ENCODE peak calls at places on chromosomes 7 and 10, in nine cellular contexts. P is heart left ventricle; D is fibroblast of lung; K is A549; U is OCI-LY7; Q is right cardiac atrium; N is cardiac muscle cell; V is CD4-positive, CD25-positive, alpha-beta regulatory T cell; W is Panc1. G is an unnamed sample.

GRCh38 chr10:59625842-59626522 is 83.7 kb downstream of the SLC16A9 start:
- DNase-seq in V (peak; percentile 63), Q (no peak), W (peak; percentile 47), D (peak; percentile 80), N (peak; percentile 75), P (no peak), U (peak; percentile 73), K (peak; percentile 59), G (peak; percentile 28)

GRCh38 chr7:135666156-135666555 is 3.8 kb downstream of the STMP1 start:
- DNase-seq in N (no peak), P (no peak), V (no peak), Q (no peak), K (no peak), D (no peak), W (no peak), U (no peak), G (no peak)

GRCh38 chr7:30750574-30751256 is 1.2 kb upstream of the INMT start:
- DNase-seq in D (peak; percentile 99), W (no peak), V (no peak), Q (peak; percentile 94), N (no peak), K (no peak), U (no peak), P (peak; percentile 90), G (no peak)

GRCh38 chr7:149714910-149715471 is 58.4 kb downstream of the ZNF467 start:
- DNase-seq in Q (no peak), U (no peak), P (no peak), V (peak; percentile 50), N (no peak), D (no peak), W (no peak), K (no peak), G (peak; percentile 35)

GRCh38 chr7:725223-726005 is 1.1 kb upstream of the DNAAF5 start:
- DNase-seq in D (peak; percentile 50), P (no peak), Q (no peak), K (no peak), U (no peak), W (no peak), V (no peak), N (no peak), G (no peak)

GRCh38 chr10:94992811-94993210 is 54.4 kb downstream of the CYP2C9 start:
- DNase-seq in K (no peak), U (no peak), Q (no peak), P (no peak), V (no peak), N (no peak), D (no peak), W (no peak), G (no peak)

GRCh38 chr7:100169147-100169850 is 882 bp upstream of the GAL3ST4 start:
- DNase-seq in W (no peak), P (no peak), U (peak; percentile 43), D (no peak), V (peak; percentile 46), N (no peak), Q (no peak), K (no peak), G (peak; percentile 48)

GRCh38 chr10:127441350-127442219 is 107.5 kb upstream of the NPS start:
- DNase-seq in P (no peak), U (no peak), K (no peak), W (no peak), D (no peak), N (no peak), Q (no peak), V (no peak), G (no peak)

GRCh38 chr7:38171558-38172403 is 6.3 kb upstream of the STARD3NL start:
- DNase-seq in V (no peak), K (no peak), Q (no peak), D (no peak), U (no peak), W (no peak), N (no peak), P (no peak), G (no peak)

GRCh38 chr7:82699773-82700186 is 256.2 kb upstream of the CACNA2D1 start:
- DNase-seq in V (no peak), U (no peak), W (peak; percentile 72), N (no peak), D (peak; percentile 20), K (no peak), Q (no peak), P (no peak), G (no peak)

GRCh38 chr10:16835223-16835622 is 18.0 kb upstream of the RSU1 start:
- DNase-seq in P (no peak), W (no peak), D (no peak), V (peak; percentile 58), K (no peak), Q (no peak), U (peak; percentile 39), N (no peak), G (peak; percentile 62)

GRCh38 chr10:282294-283139 is 147.3 kb downstream of the ZMYND11 start:
- DNase-seq in P (no peak), V (no peak), N (no peak), D (no peak), Q (no peak), K (no peak), W (no peak), U (no peak), G (no peak)

DNA sequence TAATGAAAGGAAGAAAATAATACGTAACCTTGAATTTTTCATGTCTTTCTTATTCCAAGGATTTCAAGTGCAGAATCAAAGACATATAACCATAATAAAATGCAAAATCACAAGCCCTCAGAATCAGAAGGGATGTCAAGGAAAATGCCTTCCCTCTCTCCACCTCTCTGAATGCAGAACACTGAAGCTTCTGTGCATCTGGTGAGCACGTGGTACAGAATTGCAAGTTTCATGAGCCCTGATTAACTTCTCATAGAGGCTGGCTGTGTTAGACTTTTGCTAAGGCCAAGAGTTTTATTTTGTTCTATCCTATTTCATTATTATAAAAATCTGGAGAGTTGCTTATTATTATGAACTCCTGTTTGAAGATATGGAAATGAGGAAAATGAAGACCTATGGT is 533.7 kb upstream of the POM121L12 start:
- DNase-seq in D (no peak), W (no peak), V (no peak), P (no peak), U (no peak), Q (no peak), N (no peak), K (no peak), G (no peak)
- H3K4me1 ChIP-seq in D (no peaks in the 10 kb centered on the region), W (no peaks in the 10 kb centered on the region), V (no peaks in the 10 kb centered on the region), P (no peaks in the 10 kb centered on the region), U (no peaks in the 10 kb centered on the region), Q (no peaks in the 10 kb centered on the region), N (no peaks in the 10 kb centered on the region), K (no peaks in the 10 kb centered on the region), G (no peaks in the 10 kb centered on the region)

DNA sequence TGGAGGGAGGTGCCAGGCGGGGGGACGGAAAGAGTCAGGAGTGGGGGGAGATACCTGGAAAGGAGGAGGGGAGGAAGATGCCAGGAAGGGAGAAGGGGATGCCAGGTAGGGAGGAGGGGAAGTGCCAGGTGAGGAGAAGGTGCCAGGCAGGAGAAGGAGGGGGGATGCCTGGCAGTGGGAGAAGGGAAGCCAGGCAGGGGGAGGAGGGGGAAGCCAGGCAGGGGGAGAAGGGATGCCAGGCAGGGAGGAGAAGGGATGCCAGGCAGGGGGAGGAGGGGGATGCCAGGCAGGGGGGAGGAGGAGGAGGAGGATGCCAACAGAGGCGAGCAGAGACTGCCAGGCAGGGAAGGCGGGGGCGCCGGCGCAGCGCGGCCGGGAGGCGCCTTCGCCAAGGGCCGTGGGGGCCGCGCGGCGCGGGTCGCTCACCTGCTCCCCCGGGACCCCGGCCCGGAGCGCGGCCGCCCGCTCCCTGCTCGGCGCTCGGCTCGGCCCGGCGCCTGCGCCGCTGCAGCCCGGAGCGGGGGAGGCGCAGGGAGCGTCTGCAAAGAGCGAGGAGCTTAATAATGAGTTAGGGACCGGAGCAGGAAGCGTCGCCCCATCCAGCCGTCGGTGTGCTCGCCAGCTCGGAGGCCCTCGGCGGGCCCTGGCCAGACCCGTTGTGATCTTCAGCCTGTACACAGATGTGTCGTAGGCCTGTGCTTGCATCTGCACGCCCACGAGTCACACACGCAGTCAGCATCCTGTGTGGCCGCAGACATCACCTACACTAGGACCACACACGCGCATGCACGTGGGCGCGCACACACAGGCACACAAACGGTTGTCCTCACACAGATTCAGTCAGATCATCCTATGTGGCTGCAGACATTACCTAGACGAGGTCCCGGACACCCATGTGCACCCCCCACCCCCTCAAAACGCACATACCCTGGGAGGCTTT is 28.4 kb upstream of the SMARCD3 start:
- DNase-seq in V (peak; percentile 55), P (peak; percentile 67), Q (peak; percentile 84), K (peak; percentile 61), N (peak; percentile 79), D (peak; percentile 66), U (peak; percentile 70), W (no peak), G (peak; percentile 60)
- H3K4me3 ChIP-seq in V (peak overlapping the region; percentile 38), P (peak overlapping the region; percentile 51), Q (peak overlapping the region; percentile 68), K (peak overlapping the region; percentile 79), N (peak overlapping the region; percentile 27), D (peak overlapping the region; percentile 49), U (peak overlapping the region; percentile 51), W (peak overlapping the region; percentile 38), G (peak overlapping the region; percentile 53)

GRCh38 chr7:98619450-98620321 is 2.6 kb downstream of the NPTX2 start:
- DNase-seq in Q (no peak), K (no peak), D (no peak), N (no peak), V (no peak), W (no peak), P (peak; percentile 54), U (no peak), G (no peak)

GRCh38 chr7:98616381-98617050 is 569 bp upstream of the NPTX2 start:
- DNase-seq in D (no peak), N (no peak), Q (no peak), U (no peak), K (no peak), W (no peak), V (no peak), P (no peak), G (no peak)

GRCh38 chr7:98618786-98619185 is 1.7 kb downstream of the NPTX2 start:
- DNase-seq in D (no peak), Q (no peak), K (no peak), N (no peak), V (no peak), U (no peak), W (no peak), P (no peak), G (no peak)

GRCh38 chr7:98617960-98618418 is 904 bp downstream of the NPTX2 start:
- DNase-seq in Q (no peak), V (no peak), W (no peak), D (no peak), P (no peak), K (no peak), N (no peak), U (no peak), G (no peak)

GRCh38 chr7:98617051-98617959 is at the start of gene NPTX2:
- DNase-seq in D (no peak), V (no peak), U (no peak), P (peak; percentile 48), Q (no peak), N (peak; percentile 58), W (no peak), K (no peak), G (no peak)
- H3K4me1 ChIP-seq in D (no peaks in the 10 kb centered on the region), V (no peaks in the 10 kb centered on the region), U (peaks cover 9% of the 10 kb centered on the region), P (peaks cover 8% of the 10 kb centered on the region), Q (no peaks in the 10 kb centered on the region), N (no peaks in the 10 kb centered on the region), W (peaks cover 7% of the 10 kb centered on the region), K (peaks cover 20% of the 10 kb centered on the region), G (no peaks in the 10 kb centered on the region)

DNA sequence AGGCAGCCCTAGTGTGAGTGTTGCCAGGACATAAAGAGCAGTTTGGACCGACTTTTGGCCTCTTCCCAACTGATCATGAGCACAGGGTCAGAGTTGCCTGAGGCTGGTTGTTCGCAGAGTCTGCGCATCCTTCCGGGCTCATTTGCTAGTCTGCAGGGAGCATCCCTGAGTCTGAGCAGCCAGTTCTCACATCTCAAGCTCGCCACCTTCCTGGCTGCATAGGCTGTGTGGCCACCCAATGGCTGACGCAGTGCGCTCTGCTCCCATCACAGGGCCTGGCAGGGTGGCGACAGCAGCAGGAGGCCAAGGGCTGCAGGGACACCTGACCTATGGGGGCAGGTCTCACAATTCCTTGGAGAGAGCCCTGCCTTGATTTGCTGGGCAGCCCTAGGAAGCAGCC is 5.0 kb downstream of the GAD2 start:
- DNase-seq in N (no peak), V (no peak), Q (no peak), W (no peak), P (no peak), U (no peak), D (no peak), K (no peak), G (no peak)
- H3K4me3 ChIP-seq in N (no peak overlapping the region), V (no peak overlapping the region), Q (no peak overlapping the region), W (no peak overlapping the region), P (no peak overlapping the region), U (no peak overlapping the region), D (no peak overlapping the region), K (no peak overlapping the region), G (no peak overlapping the region)

G was measured in naive thymus-derived CD4-positive, alpha-beta T cell.